ENCODE peak calls at places on chromosomes 16 and 17, in nine cellular contexts. O is NCI-H2171; Y is activated CD4-positive, alpha-beta T cell treated with anti-CD3 and anti-CD28 coated beads for 4 hours; D is lower leg skin; N is effector CD8-positive, alpha-beta T cell; P is anterior cingulate cortex; X is AG08396; V is AG09319; E is epithelial cell of esophagus. F is an unnamed sample.

GRCh38 chr16:11105038-11105903 is 150.7 kb downstream of the SOCS1 start:
- DNase-seq in O (peak), Y (peak), D (no peak), N (no peak), P (peak), X (peak), V (peak), E (peak), F (peak)

GRCh38 chr16:58665200-58665599 is 19.4 kb downstream of the SLC38A7 start:
- DNase-seq in O (no peak), Y (no peak), D (no peak), N (no peak), P (no peak), X (no peak), V (no peak), E (no peak), F (no peak)

GRCh38 chr17:59746849-59747445 is 39.5 kb downstream of the VMP1 start:
- DNase-seq in O (no peak), Y (no peak), D (no peak), N (no peak), P (no peak), X (peak), V (no peak), E (peak), F (no peak)

GRCh38 chr16:13573903-13574302 is 346.1 kb upstream of the ERCC4 start:
- DNase-seq in O (no peak), Y (no peak), D (no peak), N (no peak), P (no peak), X (no peak), V (no peak), E (no peak), F (no peak)

GRCh38 chr17:81566461-81567126 is 14.4 kb upstream of the FAAP100 start:
- DNase-seq in O (peak), Y (no peak), D (no peak), N (no peak), P (no peak), X (peak), V (no peak), E (peak), F (no peak)

GRCh38 chr16:28930652-28931051 is 1.1 kb upstream of the CD19 start:
- DNase-seq in O (no peak), Y (no peak), D (no peak), N (no peak), P (no peak), X (no peak), V (no peak), E (no peak), F (no peak)

GRCh38 chr16:87344931-87345631 is 27.9 kb upstream of the C16orf95 start:
- DNase-seq in O (no peak), Y (peak), D (no peak), N (peak), P (no peak), X (no peak), V (no peak), E (no peak), F (no peak)

GRCh38 chr16:46772463-46772862 is 24.3 kb upstream of the MYLK3 start:
- DNase-seq in O (no peak), Y (no peak), D (no peak), N (no peak), P (no peak), X (no peak), V (no peak), E (no peak), F (no peak)

GRCh38 chr17:80888276-80889160 is 103.1 kb upstream of the CHMP6 start:
- DNase-seq in O (no peak), Y (no peak), D (no peak), N (no peak), P (no peak), X (no peak), V (no peak), E (no peak), F (no peak)

GRCh38 chr17:64118452-64118979 is 11.4 kb downstream of the ERN1 start:
- DNase-seq in O (no peak), Y (no peak), D (no peak), N (no peak), P (no peak), X (no peak), V (no peak), E (peak), F (no peak)

GRCh38 chr17:67165201-67165600 is 79.8 kb downstream of the HELZ start:
- DNase-seq in O (no peak), Y (no peak), D (no peak), N (no peak), P (no peak), X (no peak), V (no peak), E (no peak), F (no peak)

GRCh38 chr17:40021471-40021961 is 6.3 kb downstream of the CSF3 start:
- DNase-seq in O (no peak), Y (no peak), D (no peak), N (no peak), P (no peak), X (peak), V (peak), E (peak), F (no peak)

GRCh38 chr16:67653131-67654068 is 6.7 kb downstream of the ACD start:
- DNase-seq in O (no peak), Y (no peak), D (no peak), N (no peak), P (no peak), X (peak), V (no peak), E (no peak), F (no peak)

GRCh38 chr16:75580-76501 is 2.2 kb upstream of the MPG start:
- DNase-seq in O (no peak), Y (no peak), D (peak), N (no peak), P (no peak), X (peak), V (peak), E (peak), F (no peak)

GRCh38 chr17:75069783-75070182 is 18.0 kb upstream of the SLC16A5 start:
- DNase-seq in O (no peak), Y (no peak), D (no peak), N (no peak), P (no peak), X (peak), V (no peak), E (peak), F (no peak)

GRCh38 chr17:4599505-4600281 is 15.4 kb downstream of the SMTNL2 start:
- DNase-seq in O (peak), Y (no peak), D (no peak), N (no peak), P (no peak), X (no peak), V (no peak), E (peak), F (no peak)